ENCODE peak calls at places on chromosomes 5 and 9, in four cellular contexts. One of them, this sample, is unnamed.

GRCh38 chr9:127166651-127167524 is 44.5 kb upstream of the ANGPTL2 start:
- DNase-seq in Kasumi-1: no peak
- DNase-seq in CD8-positive, alpha-beta memory T cell: no peak
- DNase-seq in GM20000: peak; percentile 74
- DNase-seq in this sample: peak; percentile 23

GRCh38 chr5:118882666-118883065 is 105.7 kb downstream of the DTWD2 start:
- DNase-seq in Kasumi-1: no peak
- DNase-seq in CD8-positive, alpha-beta memory T cell: no peak
- DNase-seq in GM20000: no peak
- DNase-seq in this sample: no peak

GRCh38 chr5:141343242-141343952 is at the start of gene PCDHGA3:
- DNase-seq in Kasumi-1: no peak
- DNase-seq in CD8-positive, alpha-beta memory T cell: no peak
- DNase-seq in GM20000: peak; percentile 69
- DNase-seq in this sample: no peak

GRCh38 chr5:125595095-125595494 is 828.1 kb upstream of the GRAMD2B start:
- DNase-seq in Kasumi-1: no peak
- DNase-seq in CD8-positive, alpha-beta memory T cell: no peak
- DNase-seq in GM20000: no peak
- DNase-seq in this sample: no peak

GRCh38 chr5:121055586-121055985 is 591.5 kb downstream of the PRR16 start:
- DNase-seq in Kasumi-1: peak; percentile 15
- DNase-seq in CD8-positive, alpha-beta memory T cell: no peak
- DNase-seq in GM20000: no peak
- DNase-seq in this sample: no peak

GRCh38 chr9:95157491-95158151 is 159.9 kb downstream of the FANCC start:
- DNase-seq in Kasumi-1: peak; percentile 22
- DNase-seq in CD8-positive, alpha-beta memory T cell: no peak
- DNase-seq in GM20000: peak; percentile 67
- DNase-seq in this sample: no peak

GRCh38 chr5:158700997-158701391 is 398.7 kb downstream of the EBF1 start:
- DNase-seq in Kasumi-1: no peak
- DNase-seq in CD8-positive, alpha-beta memory T cell: no peak
- DNase-seq in GM20000: no peak
- DNase-seq in this sample: no peak

GRCh38 chr5:174064171-174064570 is 18.7 kb downstream of the NSG2 start:
- DNase-seq in Kasumi-1: no peak
- DNase-seq in CD8-positive, alpha-beta memory T cell: no peak
- DNase-seq in GM20000: no peak
- DNase-seq in this sample: no peak

GRCh38 chr5:54234304-54234938 is 76.0 kb downstream of the ARL15 start:
- DNase-seq in Kasumi-1: peak; percentile 74
- DNase-seq in CD8-positive, alpha-beta memory T cell: no peak
- DNase-seq in GM20000: peak; percentile 35
- DNase-seq in this sample: no peak

GRCh38 chr5:61808091-61808490 is 476.0 kb downstream of the ZSWIM6 start:
- DNase-seq in Kasumi-1: no peak
- DNase-seq in CD8-positive, alpha-beta memory T cell: no peak
- DNase-seq in GM20000: no peak
- DNase-seq in this sample: no peak

GRCh38 chr9:113057193-113057592 is 669 bp upstream of the ZFP37 start:
- DNase-seq in Kasumi-1: no peak
- DNase-seq in CD8-positive, alpha-beta memory T cell: no peak
- DNase-seq in GM20000: peak; percentile 35
- DNase-seq in this sample: no peak

GRCh38 chr5:142578161-142578830 is 107.6 kb downstream of the FGF1 start:
- DNase-seq in Kasumi-1: no peak
- DNase-seq in CD8-positive, alpha-beta memory T cell: no peak
- DNase-seq in GM20000: no peak
- DNase-seq in this sample: no peak

GRCh38 chr5:135391123-135391868 is 7.7 kb downstream of the MACROH2A1 start:
- DNase-seq in Kasumi-1: no peak
- DNase-seq in CD8-positive, alpha-beta memory T cell: no peak
- DNase-seq in GM20000: no peak
- DNase-seq in this sample: no peak

GRCh38 chr9:92206490-92206889 is 87.0 kb downstream of the IARS1 start:
- DNase-seq in Kasumi-1: no peak
- DNase-seq in CD8-positive, alpha-beta memory T cell: no peak
- DNase-seq in GM20000: no peak
- DNase-seq in this sample: no peak

GRCh38 chr5:97501286-97501964 is 318.4 kb upstream of the RIOK2 start:
- DNase-seq in Kasumi-1: no peak
- DNase-seq in CD8-positive, alpha-beta memory T cell: no peak
- DNase-seq in GM20000: no peak
- DNase-seq in this sample: no peak

GRCh38 chr5:5146530-5147160 is 6.5 kb downstream of the ADAMTS16 start:
- DNase-seq in Kasumi-1: no peak
- DNase-seq in CD8-positive, alpha-beta memory T cell: no peak
- DNase-seq in GM20000: no peak
- DNase-seq in this sample: no peak

GRCh38 chr5:127521138-127521770 is 3.8 kb downstream of the PRRC1 start:
- DNase-seq in Kasumi-1: no peak
- DNase-seq in CD8-positive, alpha-beta memory T cell: no peak
- DNase-seq in GM20000: no peak
- DNase-seq in this sample: no peak

GRCh38 chr5:10145922-10146321 is 103.8 kb downstream of the ATPSCKMT start:
- DNase-seq in Kasumi-1: peak; percentile 74
- DNase-seq in CD8-positive, alpha-beta memory T cell: no peak
- DNase-seq in GM20000: no peak
- DNase-seq in this sample: no peak

GRCh38 chr5:919356-920000 is 26.8 kb downstream of the TRIP13 start:
- DNase-seq in Kasumi-1: no peak
- DNase-seq in CD8-positive, alpha-beta memory T cell: no peak
- DNase-seq in GM20000: no peak
- DNase-seq in this sample: peak; percentile 71

GRCh38 chr9:29241320-29241719 is 1668.0 kb upstream of the C9orf72 start:
- DNase-seq in Kasumi-1: no peak
- DNase-seq in CD8-positive, alpha-beta memory T cell: no peak
- DNase-seq in GM20000: no peak
- DNase-seq in this sample: no peak

GRCh38 chr9:132474253-132474652 is 64.2 kb downstream of the CFAP77 start:
- DNase-seq in Kasumi-1: no peak
- DNase-seq in CD8-positive, alpha-beta memory T cell: no peak
- DNase-seq in GM20000: no peak
- DNase-seq in this sample: peak; percentile 62

GRCh38 chr5:113652161-113652560 is 138.7 kb downstream of the YTHDC2 start:
- DNase-seq in Kasumi-1: no peak
- DNase-seq in CD8-positive, alpha-beta memory T cell: no peak
- DNase-seq in GM20000: no peak
- DNase-seq in this sample: no peak

GRCh38 chr5:39209924-39210323 is 9.4 kb downstream of the FYB1 start:
- DNase-seq in Kasumi-1: peak; percentile 62
- DNase-seq in CD8-positive, alpha-beta memory T cell: peak; percentile 67
- DNase-seq in GM20000: no peak
- DNase-seq in this sample: no peak

GRCh38 chr9:114525505-114525904 is 20.2 kb upstream of the WHRN start:
- DNase-seq in Kasumi-1: no peak
- DNase-seq in CD8-positive, alpha-beta memory T cell: no peak
- DNase-seq in GM20000: no peak
- DNase-seq in this sample: no peak

GRCh38 chr9:129552064-129552463 is 68.8 kb downstream of the C9orf50 start:
- DNase-seq in Kasumi-1: no peak
- DNase-seq in CD8-positive, alpha-beta memory T cell: no peak
- DNase-seq in GM20000: peak; percentile 2
- DNase-seq in this sample: no peak

GRCh38 chr9:89945133-89945532 is 340.3 kb downstream of the GADD45G start:
- DNase-seq in Kasumi-1: no peak
- DNase-seq in CD8-positive, alpha-beta memory T cell: no peak
- DNase-seq in GM20000: no peak
- DNase-seq in this sample: no peak

GRCh38 chr5:167296680-167297079 is 994.8 kb upstream of the WWC1 start:
- DNase-seq in Kasumi-1: no peak
- DNase-seq in CD8-positive, alpha-beta memory T cell: no peak
- DNase-seq in GM20000: no peak
- DNase-seq in this sample: no peak

GRCh38 chr5:135239461-135240282 is 159.4 kb downstream of the MACROH2A1 start:
- DNase-seq in Kasumi-1: no peak
- DNase-seq in CD8-positive, alpha-beta memory T cell: no peak
- DNase-seq in GM20000: no peak
- DNase-seq in this sample: no peak

GRCh38 chr5:151819830-151820229 is 48.1 kb downstream of the G3BP1 start:
- DNase-seq in Kasumi-1: no peak
- DNase-seq in CD8-positive, alpha-beta memory T cell: no peak
- DNase-seq in GM20000: no peak
- DNase-seq in this sample: no peak

GRCh38 chr5:77842247-77842646 is 66.1 kb upstream of the TBCA start:
- DNase-seq in Kasumi-1: no peak
- DNase-seq in CD8-positive, alpha-beta memory T cell: no peak
- DNase-seq in GM20000: no peak
- DNase-seq in this sample: no peak

GRCh38 chr9:116078640-116079039 is 75.0 kb upstream of the PAPPA start:
- DNase-seq in Kasumi-1: no peak
- DNase-seq in CD8-positive, alpha-beta memory T cell: no peak
- DNase-seq in GM20000: no peak
- DNase-seq in this sample: no peak

This sample was measured in Caco-2.